ENCODE peak calls at places on chromosome X, in six cellular contexts. Q is A549, I is HepG2, O is K562, C is suprapubic skin, U is ovary. X is an unnamed sample.

GRCh38 chrX:16039834-16040233 is 83.5 kb upstream of the GRPR start:
- DNase-seq in Q (no peak), I (no peak), O (no peak), C (no peak), U (no peak), X (no peak)

GRCh38 chrX:139881130-139881529 is 51.7 kb downstream of the ATP11C start:
- DNase-seq in Q (no peak), I (no peak), O (no peak), C (no peak), U (no peak), X (no peak)

GRCh38 chrX:44874481-44875184 is 1.6 kb downstream of the KDM6A start:
- DNase-seq in Q (peak; percentile 68), I (no peak), O (peak; percentile 31), C (no peak), U (no peak), X (no peak)

GRCh38 chrX:37454537-37455285 is 105.5 kb downstream of the PRRG1 start:
- DNase-seq in Q (peak; percentile 6), I (no peak), O (no peak), C (no peak), U (no peak), X (no peak)

GRCh38 chrX:36978886-36979285 is 29.3 kb upstream of the FAM47C start:
- DNase-seq in Q (no peak), I (no peak), O (no peak), C (no peak), U (no peak), X (no peak)

GRCh38 chrX:130485870-130486269 is 84.1 kb downstream of the RBMX2 start:
- DNase-seq in Q (no peak), I (no peak), O (no peak), C (no peak), U (no peak), X (no peak)

GRCh38 chrX:130060122-130061069 is 49.9 kb downstream of the ELF4 start:
- DNase-seq in Q (peak; percentile 88), I (peak; percentile 30), O (peak; percentile 92), C (peak; percentile 83), U (peak; percentile 86), X (peak; percentile 63)

GRCh38 chrX:3184176-3184930 is 143.1 kb downstream of the ARSF start:
- DNase-seq in Q (no peak), I (peak; percentile 73), O (no peak), C (no peak), U (no peak), X (peak; percentile 8)

GRCh38 chrX:14051416-14051815 is 21.7 kb upstream of the GEMIN8 start:
- DNase-seq in Q (no peak), I (no peak), O (no peak), C (no peak), U (no peak), X (no peak)

GRCh38 chrX:133602881-133603280 is 187.6 kb upstream of the GPC4 start:
- DNase-seq in Q (no peak), I (no peak), O (no peak), C (no peak), U (no peak), X (no peak)

GRCh38 chrX:45329217-45329616 is 128.5 kb upstream of the DIPK2B start:
- DNase-seq in Q (no peak), I (no peak), O (no peak), C (no peak), U (no peak), X (no peak)

GRCh38 chrX:2610246-2611170 is 80.6 kb upstream of the CD99 start:
- DNase-seq in Q (no peak), I (no peak), O (no peak), C (no peak), U (no peak), X (no peak)

GRCh38 chrX:13235930-13236329 is 83.9 kb downstream of the ATXN3L start:
- DNase-seq in Q (no peak), I (no peak), O (no peak), C (no peak), U (no peak), X (no peak)

GRCh38 chrX:39677987-39678840 is 419.5 kb downstream of the BCOR start:
- DNase-seq in Q (no peak), I (no peak), O (no peak), C (no peak), U (no peak), X (no peak)

GRCh38 chrX:48509619-48510018 is 827 bp downstream of the PORCN start:
- DNase-seq in Q (no peak), I (no peak), O (no peak), C (no peak), U (no peak), X (no peak)

GRCh38 chrX:13254076-13254785 is 65.6 kb downstream of the ATXN3L start:
- DNase-seq in Q (no peak), I (peak; percentile 8), O (peak; percentile 67), C (no peak), U (no peak), X (no peak)

GRCh38 chrX:39725928-39726619 is 371.7 kb downstream of the BCOR start:
- DNase-seq in Q (no peak), I (no peak), O (no peak), C (no peak), U (no peak), X (no peak)

GRCh38 chrX:134020910-134021309 is 35.5 kb upstream of the GPC3 start:
- DNase-seq in Q (no peak), I (peak; percentile 78), O (peak; percentile 5), C (no peak), U (no peak), X (no peak)

GRCh38 chrX:116873678-116874077 is 410.9 kb upstream of the CT83 start:
- DNase-seq in Q (no peak), I (no peak), O (no peak), C (no peak), U (no peak), X (no peak)

GRCh38 chrX:115560211-115560977 is 580 bp upstream of the PLS3 start:
- DNase-seq in Q (peak; percentile 60), I (peak; percentile 63), O (no peak), C (no peak), U (no peak), X (no peak)

GRCh38 chrX:13283968-13284914 is 35.6 kb downstream of the ATXN3L start:
- DNase-seq in Q (no peak), I (no peak), O (no peak), C (no peak), U (no peak), X (no peak)

GRCh38 chrX:16695079-16695676 is 17.3 kb downstream of the CTPS2 start:
- DNase-seq in Q (peak; percentile 33), I (peak; percentile 29), O (peak; percentile 62), C (no peak), U (peak; percentile 69), X (peak; percentile 81)

GRCh38 chrX:114906978-114907510 is 110.4 kb downstream of the IL13RA2 start:
- DNase-seq in Q (no peak), I (peak; percentile 54), O (no peak), C (no peak), U (no peak), X (no peak)

GRCh38 chrX:22800806-22801205 is 199.0 kb upstream of the DDX53 start:
- DNase-seq in Q (no peak), I (no peak), O (no peak), C (no peak), U (no peak), X (no peak)

GRCh38 chrX:114267127-114267526 is 316.8 kb upstream of the HTR2C start:
- DNase-seq in Q (no peak), I (no peak), O (no peak), C (no peak), U (no peak), X (no peak)

GRCh38 chrX:71666240-71667223 is 814 bp upstream of the LOC101059915 start:
- DNase-seq in Q (no peak), I (no peak), O (peak; percentile 66), C (no peak), U (no peak), X (no peak)

GRCh38 chrX:54087661-54088060 is 43.4 kb upstream of the PHF8 start:
- DNase-seq in Q (no peak), I (no peak), O (no peak), C (no peak), U (no peak), X (no peak)

GRCh38 chrX:105634180-105634579 is 188.2 kb upstream of the NRK start:
- DNase-seq in Q (no peak), I (no peak), O (no peak), C (no peak), U (no peak), X (no peak)

GRCh38 chrX:49704692-49705404 is 9.1 kb upstream of the PAGE1 start:
- DNase-seq in Q (no peak), I (no peak), O (no peak), C (no peak), U (no peak), X (no peak)

GRCh38 chrX:1453951-1454785 is 1.5 kb upstream of the ASMTL start:
- DNase-seq in Q (peak; percentile 83), I (peak; percentile 70), O (peak; percentile 64), C (peak; percentile 87), U (peak; percentile 94), X (peak; percentile 78)

GRCh38 chrX:109880629-109881028 is 122.3 kb upstream of the TMEM164 start:
- DNase-seq in Q (no peak), I (peak; percentile 60), O (no peak), C (no peak), U (no peak), X (no peak)

GRCh38 chrX:115665122-115665521 is 104.1 kb downstream of the PLS3 start:
- DNase-seq in Q (no peak), I (no peak), O (no peak), C (no peak), U (no peak), X (no peak)

DNA sequence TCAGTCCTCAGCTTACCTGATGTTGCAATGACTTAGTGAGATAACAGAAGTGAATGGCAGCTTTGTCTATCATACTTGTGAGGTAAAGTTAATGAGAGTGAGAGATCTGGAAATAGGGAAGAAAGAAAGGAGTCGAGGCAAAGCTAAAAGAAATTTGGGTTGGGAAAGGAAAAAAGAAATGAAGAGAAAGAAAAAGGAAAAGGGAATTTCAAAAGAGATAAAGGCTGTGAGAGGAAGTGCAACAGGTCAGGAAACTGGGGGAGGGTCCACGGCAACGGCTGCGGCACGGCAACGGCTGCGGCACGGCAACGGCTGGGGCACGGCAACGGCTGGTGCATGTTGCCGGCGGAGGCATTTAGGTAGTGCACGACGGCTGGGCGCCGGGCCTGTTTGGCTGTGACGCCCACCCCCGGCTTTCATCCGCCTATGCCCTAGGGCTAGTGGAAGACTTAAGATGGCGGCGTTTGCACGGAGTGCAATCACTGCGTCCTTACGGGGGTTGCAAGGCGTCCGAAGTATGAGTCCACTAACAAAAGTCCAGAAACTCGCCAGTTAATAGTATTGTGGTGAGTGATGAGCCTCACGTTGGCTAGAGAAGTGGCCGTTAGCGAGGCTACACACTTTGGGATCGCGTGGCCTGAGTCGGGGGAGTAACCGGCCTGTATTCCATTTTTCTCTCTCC is 359.9 kb upstream of the ZCCHC13 start:
- DNase-seq in Q (peak; percentile 74), I (peak; percentile 70), O (peak; percentile 79), C (peak; percentile 88), U (peak; percentile 92), X (peak; percentile 48)
- TF ChIP-seq EP300 in Q (no peak), I (no peak), O (peak; percentile 67), C (no peak), U (no peak), X (peak; percentile 57)

GRCh38 chrX:55488559-55489314 is 911 bp downstream of the USP51 start:
- DNase-seq in Q (peak; percentile 25), I (no peak), O (peak; percentile 72), C (peak; percentile 80), U (peak; percentile 82), X (peak; percentile 52)
- TF ChIP-seq POLR2A in Q (no peak), I (no peak), O (peak; percentile 60), C (no peak), U (peak; percentile 36), X (peak; percentile 49)

GRCh38 chrX:19775830-19776498 is 111.4 kb downstream of the SH3KBP1 start:
- DNase-seq in Q (no peak), I (no peak), O (no peak), C (no peak), U (no peak), X (no peak)
- TF ChIP-seq EP300 in Q (no peak), I (no peak), O (no peak), C (no peak), U (no peak), X (no peak)

GRCh38 chrX:41332408-41332987 is 1.5 kb upstream of the DDX3X start:
- DNase-seq in Q (no peak), I (no peak), O (no peak), C (no peak), U (no peak), X (no peak)
- TF ChIP-seq POLR2A in Q (no peak), I (no peak), O (peak; percentile 59), C (no peak), U (no peak), X (no peak)

X was measured in tibial nerve.